ENCODE peak calls at places on chromosomes 3 and 15, in ten cellular contexts. P is right lobe of liver, B is uterus, N is IMR-90, C is stomach, K is testis, Z is K562, W is breast epithelium, T is H1, F is vagina. Y is an unnamed sample.
A peak's percentile ranks its signal among the peaks of the same experiment; 100 is the strongest.

GRCh38 chr15:101773496-101774100 is 29.7 kb upstream of the OR4F6 start:
- DNase-seq in B (no peak), K (no peak), F (no peak), T (peak; percentile 72), C (no peak), N (no peak), Z (peak; percentile 46), P (no peak), W (no peak), Y (peak; percentile 57)

GRCh38 chr3:24264748-24265158 is 229.9 kb downstream of the THRB start:
- DNase-seq in F (no peak), K (peak; percentile 31), C (no peak), N (peak; percentile 32), Z (peak; percentile 74), P (no peak), T (no peak), B (no peak), W (no peak), Y (peak; percentile 24)

GRCh38 chr3:115270849-115271248 is 123.8 kb upstream of the ZBTB20 start:
- DNase-seq in N (no peak), Z (no peak), P (no peak), K (no peak), C (no peak), F (no peak), W (no peak), B (no peak), T (no peak), Y (no peak)

GRCh38 chr3:158748237-158748828 is 16.1 kb upstream of the RARRES1 start:
- DNase-seq in W (no peak), P (no peak), F (peak; percentile 81), N (peak; percentile 47), Z (no peak), T (no peak), K (peak; percentile 46), C (peak; percentile 30), B (no peak), Y (peak; percentile 27)

GRCh38 chr15:68652141-68652540 is 73.3 kb downstream of the CORO2B start:
- DNase-seq in B (peak; percentile 16), Z (no peak), W (no peak), K (peak; percentile 35), P (peak; percentile 21), C (no peak), F (peak; percentile 67), N (no peak), T (no peak), Y (peak; percentile 35)

GRCh38 chr15:95097366-95097765 is 866.0 kb downstream of the MCTP2 start:
- DNase-seq in Z (no peak), W (no peak), C (no peak), N (no peak), K (no peak), B (no peak), T (no peak), F (no peak), P (no peak), Y (no peak)

GRCh38 chr15:53412542-53412941 is 346.9 kb downstream of the WDR72 start:
- DNase-seq in N (no peak), W (no peak), K (no peak), P (no peak), C (no peak), Z (no peak), F (no peak), T (no peak), B (no peak), Y (no peak)

GRCh38 chr3:133933097-133934024 is 37.7 kb upstream of the RAB6B start:
- DNase-seq in W (no peak), Z (no peak), P (no peak), F (peak; percentile 85), B (no peak), K (no peak), N (no peak), C (no peak), T (peak; percentile 30), Y (no peak)

GRCh38 chr3:10892622-10893021 is 76.6 kb downstream of the SLC6A11 start:
- DNase-seq in Z (no peak), B (no peak), K (no peak), W (no peak), C (no peak), N (no peak), F (no peak), T (no peak), P (no peak), Y (no peak)

GRCh38 chr3:4228295-4228694 is 74.9 kb upstream of the SETMAR start:
- DNase-seq in C (no peak), Z (no peak), F (no peak), P (no peak), B (no peak), W (no peak), T (no peak), N (no peak), K (no peak), Y (no peak)

GRCh38 chr3:70982274-70982673 is 601.3 kb downstream of the FOXP1 start:
- DNase-seq in C (no peak), W (no peak), B (no peak), K (no peak), T (no peak), N (no peak), Z (no peak), P (no peak), F (no peak), Y (no peak)

GRCh38 chr15:67873777-67874176 is 33.9 kb upstream of the RNU6-1 start:
- DNase-seq in N (no peak), C (no peak), F (peak; percentile 20), B (no peak), Z (no peak), P (no peak), K (no peak), W (no peak), T (no peak), Y (no peak)

GRCh38 chr15:75036269-75036668 is 12.9 kb downstream of the PPCDC start:
- DNase-seq in K (no peak), N (no peak), B (no peak), W (peak; percentile 75), F (no peak), P (no peak), Z (peak; percentile 48), C (peak; percentile 48), T (peak; percentile 64), Y (peak; percentile 39)

GRCh38 chr15:95284933-95285401 is 1045.5 kb upstream of the NR2F2 start:
- DNase-seq in W (no peak), Z (peak; percentile 47), N (peak; percentile 70), T (no peak), F (no peak), K (no peak), C (no peak), B (no peak), P (no peak), Y (no peak)

GRCh38 chr3:4245671-4246070 is 57.5 kb upstream of the SETMAR start:
- DNase-seq in F (no peak), B (no peak), N (no peak), P (no peak), W (no peak), K (no peak), T (peak; percentile 46), C (no peak), Z (no peak), Y (no peak)

GRCh38 chr15:83380682-83381081 is 66.5 kb upstream of the SH3GL3 start:
- DNase-seq in C (no peak), W (peak; percentile 66), K (peak; percentile 74), P (peak; percentile 51), B (no peak), T (no peak), N (peak; percentile 26), F (no peak), Z (peak; percentile 63), Y (peak; percentile 52)

GRCh38 chr3:157188391-157188790 is 28.4 kb upstream of the CCNL1 start:
- DNase-seq in P (no peak), Z (no peak), N (no peak), C (no peak), K (no peak), T (no peak), B (no peak), F (no peak), W (no peak), Y (no peak)
- H3K9me3 ChIP-seq in P (no peaks in the 10 kb centered on the region), Z (peaks cover 3% of the 10 kb centered on the region), N (peaks cover 23% of the 10 kb centered on the region), C (no peaks in the 10 kb centered on the region), K (no peaks in the 10 kb centered on the region), T (peaks cover 39% of the 10 kb centered on the region), B (no peaks in the 10 kb centered on the region), F (peaks cover 4% of the 10 kb centered on the region), W (peaks cover 46% of the 10 kb centered on the region), Y (no peaks in the 10 kb centered on the region)

DNA sequence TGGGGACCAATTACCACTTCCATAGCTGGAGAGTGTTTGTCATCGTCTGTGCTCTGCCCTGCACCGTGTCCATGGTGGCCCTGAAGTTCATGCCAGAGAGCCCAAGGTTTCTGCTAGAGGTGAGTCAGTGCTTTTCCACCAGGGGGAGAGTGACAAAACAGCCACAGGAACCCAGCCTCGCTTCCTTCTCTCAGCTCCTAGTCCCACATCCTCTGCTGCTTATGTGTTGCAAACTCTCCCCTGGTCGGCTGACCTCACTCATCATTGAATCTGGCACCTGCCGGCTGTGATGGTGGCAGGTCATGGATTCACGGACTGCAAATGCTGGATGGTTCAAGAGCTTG is 158.4 kb downstream of the SV2B start:
- DNase-seq in B (no peak), F (peak; percentile 75), T (no peak), N (no peak), K (no peak), Z (no peak), C (no peak), P (no peak), W (no peak), Y (no peak)
- TF ChIP-seq POLR2A in B (no peak), F (no peak), T (no peak), N (no peak), K (no peak), Z (no peak), C (no peak), P (no peak), W (no peak), Y (no peak)

DNA sequence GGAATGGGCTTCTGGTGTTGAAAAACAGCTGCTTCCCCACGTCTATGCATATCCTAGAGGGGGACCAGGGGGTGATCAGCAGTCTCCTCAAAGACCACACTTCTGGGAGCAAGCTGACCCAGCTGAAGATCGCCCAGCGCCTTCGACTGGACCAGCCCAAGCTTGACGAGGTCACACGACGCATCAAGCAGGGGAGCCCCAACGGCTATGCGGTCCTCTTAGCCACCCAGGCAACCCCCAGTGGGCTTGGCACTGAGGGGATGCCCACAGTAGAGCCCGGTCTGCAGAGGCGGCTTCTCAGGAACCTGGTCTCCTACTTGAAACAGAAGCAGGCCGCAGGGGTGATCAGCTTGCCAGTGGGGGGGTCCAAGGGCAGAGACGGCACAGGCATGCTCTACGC is 2.5 kb downstream of the RBM15B start:
- DNase-seq in T (no peak), P (no peak), F (no peak), Z (no peak), B (no peak), C (no peak), N (no peak), K (no peak), W (no peak), Y (no peak)
- H3K9me3 ChIP-seq in T (no peaks in the 10 kb centered on the region), P (no peaks in the 10 kb centered on the region), F (no peaks in the 10 kb centered on the region), Z (no peaks in the 10 kb centered on the region), B (no peaks in the 10 kb centered on the region), C (no peaks in the 10 kb centered on the region), N (no peaks in the 10 kb centered on the region), K (no peaks in the 10 kb centered on the region), W (no peaks in the 10 kb centered on the region), Y (no peaks in the 10 kb centered on the region)

DNA sequence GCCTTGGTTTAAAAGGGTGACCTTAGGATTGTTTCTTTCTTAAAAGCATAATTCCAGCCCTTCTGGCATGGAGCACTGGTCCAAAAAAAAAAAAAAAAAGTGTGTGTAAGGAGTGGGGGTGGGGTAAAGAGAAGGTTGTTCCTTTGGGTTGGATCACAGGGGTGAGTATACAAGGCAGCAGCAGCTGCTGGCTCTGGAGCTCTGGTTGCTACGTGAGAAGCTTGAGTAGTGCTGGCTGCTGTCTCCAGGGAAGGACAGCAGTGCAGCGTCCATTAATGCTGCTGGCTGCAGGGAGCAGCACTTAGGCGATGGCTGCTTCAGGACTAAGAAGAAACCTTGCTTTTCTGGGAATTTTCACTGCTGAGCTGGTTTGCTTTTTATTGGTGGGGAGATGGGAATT is 2.3 kb downstream of the SETD5 start:
- DNase-seq in B (peak; percentile 75), W (peak; percentile 66), K (peak; percentile 92), P (peak; percentile 76), T (no peak), C (peak; percentile 70), F (peak; percentile 92), N (peak; percentile 97), Z (peak; percentile 90), Y (peak; percentile 72)
- TF ChIP-seq POLR2A in B (no peak), W (no peak), K (no peak), P (peak; percentile 28), T (peak; percentile 67), C (no peak), F (peak; percentile 22), N (peak; percentile 86), Z (no peak), Y (peak; percentile 55)

Y was measured in body of pancreas.